ENCODE peak calls at places on chromosomes 4 and X, in seven cellular contexts. Z is GM23248, N is astrocyte of the cerebellum, A is thoracic aorta, J is pancreas, W is NT2/D1, F is GM12865. T is an unnamed sample.

GRCh38 chrX:22800806-22801205 is 199.0 kb upstream of the DDX53 start:
- DNase-seq in Z (peak; percentile 58), N (no peak), F (no peak), W (no peak), A (no peak), J (no peak), T (peak; percentile 5)

GRCh38 chrX:113473418-113473817 is 632.8 kb upstream of the AMOT start:
- DNase-seq in N (no peak), A (no peak), J (no peak), W (no peak), Z (peak; percentile 31), F (peak; percentile 0), T (no peak)

GRCh38 chrX:7372843-7373525 is 225.0 kb upstream of the PUDP start:
- DNase-seq in Z (peak; percentile 78), W (no peak), F (no peak), A (no peak), N (no peak), J (no peak), T (peak; percentile 29)

GRCh38 chr4:89427765-89428164 is 120.2 kb upstream of the GPRIN3 start:
- DNase-seq in J (no peak), N (no peak), Z (no peak), W (no peak), F (no peak), A (no peak), T (no peak)

GRCh38 chr4:102683846-102684581 is 76.8 kb downstream of the MANBA start:
- DNase-seq in F (no peak), J (no peak), Z (no peak), N (no peak), W (no peak), A (no peak), T (peak; percentile 38)

GRCh38 chrX:72123471-72124185 is 8.1 kb downstream of the RTL5 start:
- DNase-seq in J (no peak), N (no peak), Z (peak; percentile 22), F (no peak), A (peak; percentile 28), W (peak; percentile 77), T (peak; percentile 71)

GRCh38 chr4:7781361-7781760 is 158.3 kb downstream of the AFAP1 start:
- DNase-seq in F (no peak), J (no peak), Z (peak; percentile 66), A (no peak), W (no peak), N (no peak), T (peak; percentile 77)

GRCh38 chr4:120922390-120923200 is at the start of gene PRDM5:
- DNase-seq in W (peak; percentile 56), A (peak; percentile 11), Z (peak; percentile 71), J (peak; percentile 71), N (no peak), F (no peak), T (peak; percentile 72)

DNA sequence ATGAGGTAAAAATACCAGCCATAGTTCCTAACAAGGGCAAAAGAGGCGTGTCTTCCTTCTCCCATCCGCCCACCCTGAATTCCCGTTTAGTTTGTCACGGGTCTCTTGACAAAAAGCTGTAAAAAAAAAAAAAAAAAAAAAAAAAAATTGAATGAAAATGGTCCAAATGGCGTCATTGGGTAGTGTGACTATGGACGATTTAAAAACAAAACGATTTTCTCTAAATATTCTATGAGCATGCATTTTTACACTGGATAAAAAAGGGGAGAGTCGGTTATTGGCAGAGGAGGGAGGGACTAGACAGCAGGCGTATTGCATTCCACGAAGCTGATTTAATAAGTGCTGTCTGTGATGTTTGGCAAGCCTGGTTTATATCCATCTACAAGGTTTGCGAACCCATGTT is at the start of gene FAM133A:
- DNase-seq in Z (peak; percentile 76), W (no peak), A (peak; percentile 5), N (peak; percentile 11), F (no peak), J (no peak), T (peak; percentile 5)
- H3K4me3 ChIP-seq in Z (peak within 1 kb of the TSS; percentile 90), W (peak within 1 kb of the TSS; percentile 87), A (peak within 1 kb of the TSS; percentile 80), N (peak within 1 kb of the TSS; percentile 68), F (peak within 1 kb of the TSS; percentile 34), J (peak within 1 kb of the TSS; percentile 19), T (peak within 1 kb of the TSS; percentile 54)

DNA sequence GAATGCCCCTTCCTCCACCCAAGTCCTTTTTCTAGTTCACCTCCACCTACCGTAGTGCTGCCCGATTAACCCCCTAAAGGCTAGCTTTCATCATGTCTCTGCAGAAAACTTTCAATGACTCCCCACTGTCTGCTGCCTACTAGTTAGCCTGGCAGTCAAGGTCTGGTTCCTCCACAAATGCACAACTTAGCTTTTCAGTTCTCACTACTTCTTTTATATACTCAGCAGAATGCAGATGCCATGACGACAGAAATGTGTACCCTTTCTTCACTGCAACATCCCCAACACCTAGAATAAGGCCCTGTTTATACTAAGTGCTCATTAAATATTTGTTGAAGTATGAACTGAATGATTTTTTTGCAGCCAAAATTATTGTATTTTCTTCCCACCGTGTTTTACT is 30.9 kb upstream of the RASGEF1B start:
- DNase-seq in N (no peak), Z (no peak), J (no peak), A (no peak), W (no peak), F (no peak), T (no peak)
- H3K4me3 ChIP-seq in N (no peak overlapping the region), Z (no peak overlapping the region), J (no peak overlapping the region), A (no peak overlapping the region), W (no peak overlapping the region), F (no peak overlapping the region), T (no peak overlapping the region)

GRCh38 chrX:24563291-24564010 is 83.7 kb downstream of the PCYT1B start:
- DNase-seq in F (no peak), W (no peak), Z (no peak), N (no peak), J (no peak), A (no peak), T (no peak)

GRCh38 chrX:24566233-24566632 is 80.9 kb downstream of the PCYT1B start:
- DNase-seq in J (no peak), Z (no peak), A (no peak), W (no peak), N (no peak), F (no peak), T (peak; percentile 2)

GRCh38 chrX:24561121-24561520 is 86.0 kb downstream of the PCYT1B start:
- DNase-seq in Z (peak; percentile 36), W (no peak), N (no peak), A (no peak), J (no peak), F (peak; percentile 32), T (peak; percentile 8)
- H3K4me3 ChIP-seq in Z (no peak overlapping the region), W (no peak overlapping the region), N (no peak overlapping the region), A (no peak overlapping the region), J (no peak overlapping the region), F (no peak overlapping the region), T (no peak overlapping the region)

GRCh38 chrX:154460326-154460725 is 2.2 kb downstream of the PLXNA3 start:
- DNase-seq in N (no peak), F (no peak), Z (peak; percentile 27), A (no peak), W (no peak), J (no peak), T (no peak)
- H3K4me3 ChIP-seq in N (peak overlapping the region; percentile 69), F (no peak overlapping the region), Z (peak overlapping the region; percentile 90), A (peak overlapping the region; percentile 80), W (no peak overlapping the region), J (no peak overlapping the region), T (no peak overlapping the region)

GRCh38 chr4:158313566-158313965 is 103.3 kb downstream of the TMEM144 start:
- DNase-seq in A (no peak), N (no peak), W (no peak), F (no peak), Z (peak; percentile 50), J (no peak), T (no peak)
- H3K4me3 ChIP-seq in A (no peak overlapping the region), N (no peak overlapping the region), W (no peak overlapping the region), F (no peak overlapping the region), Z (no peak overlapping the region), J (no peak overlapping the region), T (no peak overlapping the region)